ENCODE peak calls at places on chromosomes 2 and 18, in six cellular contexts. Y is choroid plexus epithelial cell, H is pulmonary artery endothelial cell, F is DMS 273 treated with DMSO at 0.1 percent for 48 hours, Z is NCI-H1694, G is Right ventricle myocardium superior. W is an unnamed sample.

GRCh38 chr2:169069341-169069740 is at the start of gene DHRS9:
- DNase-seq in Y (peak; percentile 88), H (no peak), G (no peak), Z (no peak), F (no peak), W (no peak)

GRCh38 chr2:239193426-239193825 is 207.4 kb downstream of the HDAC4 start:
- DNase-seq in Y (no peak), G (no peak), Z (no peak), H (no peak), F (no peak), W (no peak)

GRCh38 chr2:66661253-66662173 is 226.6 kb downstream of the MEIS1 start:
- DNase-seq in G (peak; percentile 17), F (no peak), H (no peak), Y (no peak), Z (no peak), W (no peak)

GRCh38 chr18:37476182-37476581 is 89.4 kb downstream of the CELF4 start:
- DNase-seq in G (no peak), H (no peak), F (no peak), Y (peak; percentile 2), Z (peak; percentile 35), W (no peak)

GRCh38 chr2:114753145-114753544 is 310.7 kb downstream of the DPP10 start:
- DNase-seq in G (no peak), Z (no peak), H (no peak), Y (no peak), F (no peak), W (no peak)

GRCh38 chr18:45567123-45567522 is 48.2 kb upstream of the SLC14A2 start:
- DNase-seq in H (no peak), F (no peak), G (peak; percentile 57), Y (peak; percentile 78), Z (no peak), W (no peak)

GRCh38 chr2:138486347-138487198 is 15.0 kb upstream of the SPOPL start:
- DNase-seq in F (no peak), G (no peak), Z (no peak), Y (peak; percentile 23), H (no peak), W (no peak)

GRCh38 chr2:119293254-119293653 is 69.6 kb downstream of the STEAP3 start:
- DNase-seq in F (no peak), G (no peak), Y (peak; percentile 43), H (no peak), Z (no peak), W (no peak)